ENCODE peak calls at places on chromosomes 5 and 9, in eight cellular contexts. A, Z, U, J, X, W, D and I are unnamed samples.

GRCh38 chr9:103168254-103168653 is 173.1 kb downstream of the CYLC2 start:
- DNase-seq in A (no peak), Z (no peak), D (no peak), W (no peak), X (no peak), J (no peak), U (no peak), I (no peak)

GRCh38 chr9:34463098-34463900 is 4.7 kb downstream of the DNAI1 start:
- DNase-seq in J (no peak), U (no peak), A (no peak), D (peak), Z (no peak), W (no peak), X (no peak), I (peak)

GRCh38 chr9:8451146-8451545 is 651.6 kb upstream of the DMAC1 start:
- DNase-seq in W (no peak), X (no peak), A (no peak), Z (no peak), D (no peak), J (no peak), U (no peak), I (no peak)

GRCh38 chr5:89480406-89481007 is 597.5 kb upstream of the MEF2C start:
- DNase-seq in U (no peak), Z (no peak), W (no peak), J (no peak), X (no peak), A (no peak), D (no peak), I (no peak)

GRCh38 chr9:25716220-25716872 is 38.1 kb upstream of the TUSC1 start:
- DNase-seq in X (peak), W (no peak), A (peak), J (no peak), U (peak), D (no peak), Z (no peak), I (peak)

GRCh38 chr9:33458444-33458843 is 11.1 kb upstream of the AQP3 start:
- DNase-seq in J (peak), A (no peak), X (no peak), D (no peak), W (no peak), U (peak), Z (no peak), I (no peak)

GRCh38 chr5:35859101-35859661 is 2.5 kb downstream of the IL7R start:
- DNase-seq in U (no peak), A (no peak), J (no peak), D (no peak), W (no peak), Z (no peak), X (no peak), I (peak)

GRCh38 chr5:172437445-172438303 is 16.7 kb downstream of the SH3PXD2B start:
- DNase-seq in W (peak), Z (peak), X (peak), D (no peak), J (no peak), A (peak), U (peak), I (peak)

GRCh38 chr9:116494815-116495634 is 192.1 kb upstream of the TRIM32 start:
- DNase-seq in D (no peak), W (no peak), Z (no peak), U (peak), X (peak), J (no peak), A (peak), I (no peak)

GRCh38 chr9:87656485-87656884 is 69.4 kb upstream of the CTSL start:
- DNase-seq in U (peak), A (no peak), X (no peak), J (no peak), Z (no peak), D (no peak), W (no peak), I (peak)

GRCh38 chr9:17004500-17004899 is 130.3 kb upstream of the CNTLN start:
- DNase-seq in U (no peak), W (no peak), A (no peak), Z (no peak), X (no peak), D (no peak), J (no peak), I (peak)

DNA sequence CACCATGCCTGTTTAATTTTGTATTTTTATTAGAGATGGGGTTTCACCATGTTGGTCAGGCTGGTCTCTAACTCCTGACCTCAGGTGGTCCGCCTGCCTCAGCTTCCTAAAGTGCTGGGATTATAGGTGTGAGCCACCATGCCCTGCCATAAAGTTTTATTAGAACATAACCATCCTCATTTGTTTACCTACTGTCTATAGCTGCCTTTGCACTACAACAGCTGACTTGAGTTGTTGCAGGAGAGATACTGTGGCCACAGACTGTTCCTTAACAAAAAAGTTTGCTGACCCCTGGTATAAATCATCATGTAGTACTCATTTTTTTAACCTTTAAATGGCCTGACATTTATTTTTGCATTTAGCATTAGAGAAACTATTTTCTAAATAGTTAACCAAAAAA is 31.7 kb downstream of the SNX30 start:
- DNase-seq in A (no peak), U (no peak), D (no peak), J (no peak), Z (no peak), W (no peak), X (peak), I (no peak)
- H3K4me3 ChIP-seq in A (no peak), U (no peak), D (no peak), J (no peak), Z (no peak), W (no peak), X (no peak), I (no peak)

DNA sequence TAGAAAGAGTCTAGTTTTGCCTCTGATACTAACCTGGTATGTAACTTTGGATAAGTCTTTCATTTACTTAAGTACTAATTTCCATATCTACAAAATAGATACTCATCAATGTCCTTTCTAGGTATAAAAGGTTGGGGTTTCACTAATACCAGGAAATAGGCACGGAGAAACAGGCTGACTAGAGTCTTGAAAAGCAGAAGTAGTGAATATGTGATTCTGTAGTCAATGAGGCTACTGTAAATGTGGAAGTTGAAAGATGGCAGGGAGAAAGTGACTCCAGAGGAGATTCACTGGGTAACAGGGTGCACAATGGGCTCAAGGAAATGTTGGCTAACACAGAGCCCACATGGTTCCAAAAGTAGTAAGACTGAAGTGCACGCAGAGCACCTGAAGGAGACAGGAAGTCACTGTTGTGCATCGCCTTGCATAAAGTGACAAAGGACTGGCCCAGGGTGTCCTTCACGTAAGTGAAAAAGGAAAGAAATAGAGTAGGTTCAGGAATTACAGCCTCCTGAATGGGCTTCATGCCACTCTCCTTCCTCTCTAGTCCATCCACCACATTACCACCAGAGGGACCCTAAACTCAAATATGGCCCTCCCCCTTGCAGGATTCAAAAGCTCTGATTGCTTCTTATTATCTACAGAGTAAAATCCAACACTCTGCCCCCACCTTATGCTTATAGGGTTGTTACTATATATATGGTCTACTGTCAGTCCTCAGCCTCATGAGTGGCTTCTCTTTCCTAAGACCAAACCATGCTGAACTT is 288.0 kb upstream of the SMARCA2 start:
- DNase-seq in Z (no peak), A (no peak), W (no peak), D (no peak), J (no peak), X (no peak), U (no peak), I (no peak)
- TF ChIP-seq CTCF in Z (no peak), A (no peak), W (no peak), D (no peak), J (peak), X (no peak), U (no peak), I (no peak)

DNA sequence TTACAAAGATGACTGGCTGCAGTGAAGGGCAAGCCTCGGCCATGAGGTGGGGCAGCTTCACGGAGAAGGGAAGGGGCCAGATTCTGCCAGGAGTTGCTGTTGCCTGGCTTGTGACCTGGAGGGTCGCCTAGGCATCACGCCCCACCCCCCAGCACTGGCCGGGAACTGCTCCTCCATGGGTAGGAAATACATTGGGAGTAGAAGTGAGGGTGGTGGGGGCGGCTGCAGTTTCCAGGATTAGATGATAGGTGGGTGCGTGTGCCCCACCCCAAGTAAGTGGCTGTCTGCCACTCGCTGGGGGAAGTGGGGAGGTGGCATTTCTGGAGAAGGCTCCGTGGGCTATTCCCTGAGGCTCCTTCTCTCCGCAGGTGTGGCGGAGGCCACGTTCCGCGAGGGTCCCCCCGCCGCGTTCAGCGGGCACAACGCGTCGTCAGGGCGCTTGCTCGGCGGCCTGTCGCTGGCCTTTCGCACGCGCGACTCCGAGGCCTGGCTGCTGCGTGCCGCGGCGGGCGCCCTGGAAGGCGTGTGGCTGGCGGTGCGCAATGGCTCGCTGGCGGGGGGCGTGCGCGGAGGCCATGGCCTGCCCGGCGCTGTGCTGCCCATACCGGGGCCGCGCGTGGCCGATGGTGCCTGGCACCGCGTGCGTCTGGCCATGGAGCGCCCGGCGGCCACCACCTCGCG is 16.9 kb downstream of the CRB2 start:
- DNase-seq in Z (no peak), U (no peak), A (no peak), D (no peak), X (no peak), W (no peak), J (no peak), I (no peak)
- H3K4me3 ChIP-seq in Z (no peak), U (no peak), A (no peak), D (no peak), X (no peak), W (no peak), J (no peak), I (no peak)

GRCh38 chr9:6805532-6805931 is 47.8 kb downstream of the KDM4C start:
- DNase-seq in X (no peak), Z (no peak), J (no peak), W (no peak), A (peak), D (no peak), U (peak), I (peak)
- TF ChIP-seq CTCF in X (no peak), Z (no peak), J (no peak), W (no peak), A (no peak), D (no peak), U (no peak), I (no peak)

GRCh38 chr5:169637856-169638190 is 748 bp downstream of the DOCK2 start:
- DNase-seq in A (no peak), J (peak), Z (no peak), W (no peak), U (peak), D (no peak), X (peak), I (no peak)
- H3K4me3 ChIP-seq in A (peak), J (peak), Z (peak), W (peak), U (peak), D (peak), X (peak), I (no peak)

GRCh38 chr9:35553670-35554543 is 51.2 kb upstream of the TESK1 start:
- DNase-seq in A (peak), Z (peak), W (peak), X (peak), J (no peak), U (peak), D (no peak), I (peak)
- TF ChIP-seq CTCF in A (peak), Z (peak), W (peak), X (peak), J (peak), U (peak), D (peak), I (peak)

GRCh38 chr9:13279284-13280162 is at the start of gene MPDZ:
- DNase-seq in J (no peak), Z (peak), W (peak), X (peak), U (peak), A (peak), D (peak), I (peak)
- H3K4me3 ChIP-seq in J (no peak), Z (peak), W (peak), X (peak), U (peak), A (peak), D (peak), I (peak)

GRCh38 chr5:41754857-41755256 is 115.4 kb downstream of the OXCT1 start:
- DNase-seq in J (no peak), Z (no peak), U (no peak), D (no peak), X (no peak), W (no peak), A (no peak), I (no peak)
- TF ChIP-seq CTCF in J (no peak), Z (no peak), U (no peak), D (no peak), X (no peak), W (no peak), A (peak), I (no peak)

DNA sequence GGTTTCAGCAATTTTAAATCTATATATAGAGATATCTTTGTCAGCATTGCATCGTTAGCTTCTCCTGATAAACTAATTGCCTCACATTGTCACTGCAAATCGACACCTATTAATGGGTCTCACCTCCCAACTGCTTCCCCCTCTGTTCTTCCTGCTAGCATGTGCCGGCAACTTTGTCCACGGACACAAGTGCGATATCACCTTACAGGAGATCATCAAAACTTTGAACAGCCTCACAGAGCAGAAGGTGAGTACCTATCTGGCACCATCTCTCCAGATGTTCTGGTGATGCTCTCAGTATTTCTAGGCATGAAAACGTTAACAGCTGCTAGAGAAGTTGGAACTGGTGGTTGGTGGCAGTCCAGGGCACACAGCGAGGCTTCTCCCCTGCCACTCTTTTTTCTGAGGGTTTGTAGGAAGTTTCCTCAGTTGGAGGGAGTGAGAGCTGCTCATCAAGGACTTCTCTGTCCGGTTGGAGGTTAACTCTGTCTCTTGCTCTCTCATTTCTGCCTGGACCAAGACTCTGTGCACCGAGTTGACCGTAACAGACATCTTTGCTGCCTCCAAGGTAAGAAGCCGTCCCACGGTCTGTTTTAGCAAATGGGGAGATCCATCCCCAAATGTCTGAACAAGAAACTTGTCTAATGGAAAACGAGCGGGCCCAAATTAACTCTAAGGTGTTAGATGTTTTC is at the start of gene IL4:
- DNase-seq in A (no peak), Z (peak), U (no peak), X (no peak), J (peak), D (no peak), W (peak), I (no peak)
- H3K4me3 ChIP-seq in A (no peak), Z (no peak), U (no peak), X (no peak), J (no peak), D (peak), W (peak), I (peak)

DNA sequence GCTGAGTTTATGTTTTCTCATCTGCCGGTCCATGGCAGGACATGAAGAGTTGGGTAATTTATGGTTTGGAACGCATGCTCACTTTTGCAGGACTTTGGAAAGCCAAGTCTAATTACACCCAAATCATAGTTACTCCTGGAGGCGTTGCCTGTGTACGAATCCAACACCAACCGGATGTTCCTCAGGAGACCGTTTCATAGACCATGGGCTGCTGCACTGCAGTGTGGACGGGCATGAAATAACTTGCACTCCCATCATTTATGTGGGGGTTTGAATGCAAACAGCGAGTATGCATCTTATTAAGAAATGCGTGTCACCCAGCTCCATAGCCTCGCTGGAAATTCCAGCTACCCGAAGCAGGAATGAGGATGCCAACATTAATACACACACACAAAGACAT is 96.1 kb upstream of the IRX2 start:
- DNase-seq in Z (no peak), D (no peak), J (no peak), X (no peak), A (no peak), W (no peak), U (no peak), I (no peak)
- TF ChIP-seq CTCF in Z (no peak), D (no peak), J (no peak), X (no peak), A (no peak), W (no peak), U (no peak), I (no peak)